ENCODE peak calls at places on chromosome 12, in ten cellular contexts. R is CD8-positive, alpha-beta memory T cell; B is suprapubic skin; P is GM06990; D is breast epithelium; L is AG04450; F is uterus; K is tibial nerve; Q is thyroid gland; J is kidney epithelial cell. M is an unnamed sample.

GRCh38 chr12:4217091-4217490 is 56.5 kb upstream of the CCND2 start:
- DNase-seq in R (no peak), B (no peak), P (peak), D (no peak), L (no peak), F (no peak), K (no peak), Q (no peak), J (no peak), M (no peak)

GRCh38 chr12:67220065-67220464 is 49.1 kb upstream of the CAND1 start:
- DNase-seq in R (no peak), B (no peak), P (no peak), D (no peak), L (no peak), F (no peak), K (no peak), Q (peak), J (no peak), M (peak)

GRCh38 chr12:57896437-57897201 is 44.7 kb upstream of the ATP23 start:
- DNase-seq in R (no peak), B (peak), P (no peak), D (peak), L (peak), F (peak), K (peak), Q (peak), J (no peak), M (no peak)

GRCh38 chr12:102728506-102729242 is 188.4 kb downstream of the PAH start:
- DNase-seq in R (no peak), B (no peak), P (peak), D (no peak), L (no peak), F (no peak), K (no peak), Q (no peak), J (no peak), M (peak)

GRCh38 chr12:132761032-132761910 is at the start of gene ANKLE2:
- DNase-seq in R (peak), B (peak), P (peak), D (no peak), L (no peak), F (peak), K (no peak), Q (peak), J (no peak), M (peak)

GRCh38 chr12:122984612-122985358 is 4.3 kb downstream of the ARL6IP4 start:
- DNase-seq in R (no peak), B (no peak), P (no peak), D (no peak), L (no peak), F (peak), K (no peak), Q (peak), J (no peak), M (no peak)

GRCh38 chr12:30980886-30981662 is 54.5 kb downstream of the TSPAN11 start:
- DNase-seq in R (no peak), B (no peak), P (no peak), D (no peak), L (no peak), F (no peak), K (no peak), Q (no peak), J (no peak), M (no peak)

GRCh38 chr12:116492703-116493324 is 66.4 kb upstream of the MAP1LC3B2 start:
- DNase-seq in R (no peak), B (no peak), P (no peak), D (no peak), L (no peak), F (no peak), K (no peak), Q (no peak), J (peak), M (peak)

GRCh38 chr12:124506145-124506831 is 61.1 kb downstream of the NCOR2 start:
- DNase-seq in R (no peak), B (peak), P (no peak), D (no peak), L (no peak), F (peak), K (peak), Q (peak), J (no peak), M (no peak)

GRCh38 chr12:96361074-96361473 is 39.2 kb downstream of the CDK17 start:
- DNase-seq in R (no peak), B (no peak), P (no peak), D (no peak), L (no peak), F (no peak), K (no peak), Q (no peak), J (no peak), M (no peak)

GRCh38 chr12:38123566-38124246 is 192.9 kb upstream of the ALG10B start:
- DNase-seq in R (no peak), B (no peak), P (no peak), D (no peak), L (no peak), F (no peak), K (no peak), Q (no peak), J (no peak), M (no peak)

GRCh38 chr12:26473291-26473690 is 277.9 kb downstream of the SSPN start:
- DNase-seq in R (no peak), B (no peak), P (peak), D (no peak), L (no peak), F (no peak), K (no peak), Q (peak), J (peak), M (no peak)

GRCh38 chr12:124833693-124834122 is 30.0 kb downstream of the SCARB1 start:
- DNase-seq in R (no peak), B (no peak), P (no peak), D (no peak), L (no peak), F (no peak), K (no peak), Q (no peak), J (no peak), M (no peak)

GRCh38 chr12:96810057-96810456 is 97.0 kb upstream of the NEDD1 start:
- DNase-seq in R (no peak), B (no peak), P (no peak), D (no peak), L (no peak), F (no peak), K (no peak), Q (peak), J (no peak), M (no peak)

GRCh38 chr12:124744659-124745467 is 118.8 kb downstream of the SCARB1 start:
- DNase-seq in R (no peak), B (no peak), P (peak), D (no peak), L (no peak), F (no peak), K (no peak), Q (no peak), J (no peak), M (peak)

GRCh38 chr12:2501464-2502181 is 293.1 kb upstream of the FKBP4 start:
- DNase-seq in R (no peak), B (no peak), P (no peak), D (no peak), L (no peak), F (no peak), K (no peak), Q (no peak), J (no peak), M (no peak)

GRCh38 chr12:120116443-120116791 is at the start of gene RAB35:
- DNase-seq in R (no peak), B (peak), P (no peak), D (no peak), L (no peak), F (no peak), K (no peak), Q (no peak), J (no peak), M (no peak)

GRCh38 chr12:120116792-120117651 is 469 bp upstream of the RAB35 start:
- DNase-seq in R (peak), B (peak), P (peak), D (peak), L (peak), F (peak), K (peak), Q (peak), J (peak), M (peak)

GRCh38 chr12:120115692-120116442 is 686 bp downstream of the RAB35 start:
- DNase-seq in R (no peak), B (no peak), P (peak), D (no peak), L (no peak), F (no peak), K (no peak), Q (peak), J (no peak), M (no peak)

GRCh38 chr12:120117961-120118709 is 1.6 kb upstream of the RAB35 start:
- DNase-seq in R (no peak), B (no peak), P (no peak), D (no peak), L (no peak), F (no peak), K (no peak), Q (no peak), J (no peak), M (no peak)

GRCh38 chr12:120115066-120115465 is 1.5 kb downstream of the RAB35 start:
- DNase-seq in R (no peak), B (no peak), P (no peak), D (no peak), L (no peak), F (no peak), K (no peak), Q (no peak), J (no peak), M (peak)
- H3K4me3 ChIP-seq in R (peak), B (peak), P (peak), D (peak), L (peak), F (peak), K (peak), Q (no peak), J (no peak), M (peak)

GRCh38 chr12:106248849-106249371 is 1.1 kb upstream of the CKAP4 start:
- DNase-seq in R (peak), B (no peak), P (peak), D (no peak), L (no peak), F (no peak), K (no peak), Q (no peak), J (no peak), M (no peak)
- H3K4me3 ChIP-seq in R (peak), B (peak), P (peak), D (peak), L (peak), F (peak), K (peak), Q (no peak), J (peak), M (no peak)

DNA sequence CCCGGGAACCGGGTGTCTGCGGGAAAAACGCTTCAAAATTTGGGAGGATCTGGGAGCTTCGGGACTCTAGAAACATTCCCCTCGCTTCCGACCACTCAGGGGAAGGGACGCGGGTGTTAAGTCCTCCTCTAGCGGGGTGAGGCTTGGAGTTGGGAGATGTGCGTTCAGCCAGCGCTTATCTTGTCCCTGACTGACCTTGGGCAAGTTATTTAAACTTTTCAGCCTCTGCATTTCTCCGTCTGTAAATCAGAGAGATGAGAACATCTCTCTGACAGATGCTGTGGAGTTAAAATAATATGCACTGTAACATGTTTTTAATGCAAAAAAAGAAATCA is 76.9 kb upstream of the ANO4 start:
- DNase-seq in R (no peak), B (no peak), P (no peak), D (no peak), L (no peak), F (no peak), K (no peak), Q (no peak), J (no peak), M (no peak)
- H3K4me3 ChIP-seq in R (no peak), B (peak), P (no peak), D (peak), L (peak), F (no peak), K (peak), Q (no peak), J (peak), M (no peak)

GRCh38 chr12:113097716-113098427 is 37.7 kb downstream of the RASAL1 start:
- DNase-seq in R (no peak), B (no peak), P (no peak), D (no peak), L (no peak), F (peak), K (peak), Q (peak), J (no peak), M (no peak)
- H3K4me3 ChIP-seq in R (no peak), B (no peak), P (no peak), D (no peak), L (no peak), F (no peak), K (no peak), Q (no peak), J (no peak), M (no peak)

DNA sequence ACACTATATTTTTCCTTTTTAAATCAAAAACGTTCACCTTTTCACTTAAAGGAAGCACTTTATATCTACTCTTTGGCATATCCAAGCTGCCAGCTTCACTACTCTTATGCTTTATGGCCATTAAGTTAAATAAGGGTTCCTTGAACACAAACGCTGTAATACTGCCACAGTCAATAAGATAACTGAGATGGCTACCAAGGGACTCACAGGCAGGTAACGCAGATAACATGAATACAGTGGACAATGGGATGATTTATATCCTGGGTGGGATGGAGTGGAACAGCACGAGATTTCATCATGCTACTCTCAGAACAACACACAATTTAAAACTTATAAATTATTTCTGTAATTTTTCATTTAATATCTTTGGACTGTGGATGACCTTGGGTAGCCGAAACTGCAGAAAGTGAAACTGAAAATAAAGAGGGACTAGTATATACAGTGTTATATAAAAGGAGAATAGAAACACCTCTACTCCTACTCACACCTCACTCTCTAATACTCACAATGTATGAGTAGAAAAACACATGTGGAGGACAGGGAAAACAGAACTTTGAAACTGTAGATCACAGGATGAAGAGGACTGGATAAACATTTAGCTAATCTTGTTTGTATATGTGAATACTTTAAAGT is 367.3 kb downstream of the C12orf50 start:
- DNase-seq in R (no peak), B (no peak), P (no peak), D (no peak), L (no peak), F (no peak), K (no peak), Q (no peak), J (no peak), M (no peak)
- H3K4me3 ChIP-seq in R (no peak), B (peak), P (no peak), D (peak), L (peak), F (peak), K (no peak), Q (no peak), J (peak), M (no peak)

DNA sequence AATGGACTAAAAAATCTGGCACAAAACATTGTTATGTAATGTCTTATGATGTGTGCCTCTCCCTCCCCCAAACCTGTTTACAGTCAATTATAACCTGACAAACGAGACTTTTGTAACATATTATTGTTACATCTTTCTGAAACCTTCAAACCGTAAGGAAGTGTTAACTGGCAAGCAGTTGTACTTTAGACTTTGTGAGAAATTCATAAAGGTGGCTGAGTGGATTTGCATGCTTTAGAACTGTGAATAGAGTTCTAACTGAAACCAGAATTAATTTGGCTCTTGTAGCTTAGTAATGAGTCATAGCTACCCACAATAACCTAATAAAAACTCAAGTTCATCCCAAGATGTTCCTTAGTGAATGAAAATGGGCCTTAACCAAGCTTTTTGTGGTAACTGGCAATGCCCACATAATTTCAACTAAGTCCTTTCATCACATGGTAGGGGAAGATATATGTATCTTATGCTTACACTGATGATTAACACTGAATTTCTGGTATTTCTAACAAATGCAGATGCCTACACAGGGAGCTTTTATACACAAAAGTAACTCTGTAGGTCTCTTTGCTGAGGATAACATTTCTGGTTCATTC is 29.7 kb downstream of the RAD9B start:
- DNase-seq in R (no peak), B (no peak), P (peak), D (no peak), L (no peak), F (no peak), K (no peak), Q (no peak), J (no peak), M (no peak)
- H3K4me3 ChIP-seq in R (no peak), B (no peak), P (no peak), D (no peak), L (no peak), F (no peak), K (no peak), Q (no peak), J (no peak), M (no peak)